ENCODE peak calls at places on chromosome 16, in four cellular contexts. B is nephron progenitor cell, E is suprapubic skin, M is GM20000. O is an unnamed sample.

GRCh38 chr16:21166561-21166961 is 8.1 kb downstream of the LDAF1 start:
- DNase-seq in E (no peak), M (no peak), B (peak), O (no peak)

GRCh38 chr16:58046936-58047335 is 21.4 kb downstream of the MMP15 start:
- DNase-seq in B (no peak), E (no peak), M (no peak), O (no peak)

GRCh38 chr16:10349851-10350250 is 36.0 kb upstream of the ATF7IP2 start:
- DNase-seq in M (no peak), E (no peak), B (no peak), O (no peak)

GRCh38 chr16:86316967-86317616 is 193.2 kb upstream of the FOXF1 start:
- DNase-seq in E (no peak), B (no peak), M (no peak), O (no peak)

GRCh38 chr16:56366945-56367344 is 58.4 kb downstream of the AMFR start:
- DNase-seq in M (no peak), E (no peak), B (no peak), O (no peak)

GRCh38 chr16:945271-946047 is 25.3 kb downstream of the LMF1 start:
- DNase-seq in E (no peak), B (no peak), M (no peak), O (no peak)

GRCh38 chr16:57559075-57559790 is 16.8 kb downstream of the ADGRG5 start:
- DNase-seq in M (no peak), B (no peak), E (no peak), O (no peak)

GRCh38 chr16:57592591-57593003 is 35.8 kb upstream of the ADGRG1 start:
- DNase-seq in M (no peak), B (no peak), E (no peak), O (no peak)

GRCh38 chr16:69286941-69287713 is 24.0 kb upstream of the VPS4A start:
- DNase-seq in B (no peak), M (peak), E (no peak), O (peak)

GRCh38 chr16:67447508-67448076 is 16.7 kb downstream of the HSD11B2 start:
- DNase-seq in M (peak), B (no peak), E (no peak), O (no peak)

GRCh38 chr16:84928679-84929420 is 82.5 kb downstream of the ZDHHC7 start:
- DNase-seq in E (peak), B (no peak), M (no peak), O (no peak)

GRCh38 chr16:28974007-28974436 is 556 bp upstream of the SPNS1 start:
- DNase-seq in E (no peak), B (peak), M (peak), O (peak)

GRCh38 chr16:56617212-56618085 is 8.1 kb upstream of the MT1E start:
- DNase-seq in E (no peak), B (peak), M (no peak), O (no peak)

GRCh38 chr16:35749253-35750141 is 2290.1 kb downstream of the TP53TG3F start:
- DNase-seq in E (no peak), M (no peak), B (no peak), O (no peak)

DNA sequence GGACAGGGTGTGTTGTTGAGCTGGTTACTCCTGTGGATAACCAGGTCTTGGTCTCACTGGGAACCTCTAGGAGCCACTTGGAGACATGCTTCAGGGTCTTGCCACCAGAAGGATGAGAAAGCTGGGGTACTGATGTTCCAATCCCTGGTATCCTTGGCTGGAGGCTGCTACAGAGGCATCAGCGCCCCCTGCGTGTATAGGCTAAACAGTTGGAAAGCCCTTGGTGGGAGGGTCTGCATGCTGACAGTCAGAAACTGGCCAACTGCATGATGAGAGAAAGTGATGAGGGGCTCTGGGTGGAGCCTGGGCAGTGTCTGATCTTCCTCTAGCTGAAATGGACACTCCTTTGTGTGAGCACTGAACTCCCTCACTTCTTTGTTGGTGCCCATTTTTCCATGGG is 536.9 kb downstream of the XYLT1 start:
- DNase-seq in E (no peak), M (no peak), B (no peak), O (no peak)
- TF ChIP-seq CTCF in E (no peak), M (no peak), B (no peak), O (no peak)

GRCh38 chr16:59878999-59879398 is 1144.9 kb upstream of the GOT2 start:
- DNase-seq in E (no peak), M (no peak), B (no peak), O (no peak)
- TF ChIP-seq CTCF in E (no peak), M (no peak), B (no peak), O (no peak)

GRCh38 chr16:19393226-19394074 is 24.2 kb upstream of the TMC5 start:
- DNase-seq in E (no peak), M (no peak), B (no peak), O (no peak)

GRCh38 chr16:19384656-19385055 is 33.0 kb upstream of the TMC5 start:
- DNase-seq in B (no peak), M (no peak), E (no peak), O (no peak)

GRCh38 chr16:19386555-19386954 is 31.1 kb upstream of the TMC5 start:
- DNase-seq in E (no peak), B (no peak), M (no peak), O (no peak)

GRCh38 chr16:19392352-19392751 is 25.3 kb upstream of the TMC5 start:
- DNase-seq in M (no peak), E (no peak), B (no peak), O (no peak)

GRCh38 chr16:19389246-19389645 is 28.4 kb upstream of the TMC5 start:
- DNase-seq in E (no peak), B (peak), M (peak), O (peak)
- TF ChIP-seq CTCF in E (no peak), B (peak), M (peak), O (no peak)

DNA sequence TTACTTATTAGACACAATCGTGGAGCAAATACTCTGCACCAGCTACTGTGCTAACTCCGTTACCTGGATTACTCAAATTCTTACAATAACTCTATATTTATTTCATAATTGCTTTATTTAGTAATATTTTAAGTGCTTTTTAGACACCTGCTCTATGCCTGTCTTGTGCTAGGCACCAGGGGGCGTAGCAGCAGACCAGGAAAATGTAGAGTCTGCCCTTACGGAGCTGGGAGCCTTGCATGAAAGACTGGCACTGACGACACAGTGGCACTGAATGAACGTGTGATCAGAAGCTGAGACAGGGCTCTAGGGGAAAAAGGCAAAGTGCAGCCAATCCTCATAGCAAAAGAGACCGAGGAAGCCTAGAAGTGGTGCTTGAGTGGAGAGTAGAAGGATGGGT is 486.5 kb downstream of the CDH13 start:
- DNase-seq in E (no peak), B (peak), M (no peak), O (no peak)
- TF ChIP-seq CTCF in E (peak), B (peak), M (no peak), O (no peak)

DNA sequence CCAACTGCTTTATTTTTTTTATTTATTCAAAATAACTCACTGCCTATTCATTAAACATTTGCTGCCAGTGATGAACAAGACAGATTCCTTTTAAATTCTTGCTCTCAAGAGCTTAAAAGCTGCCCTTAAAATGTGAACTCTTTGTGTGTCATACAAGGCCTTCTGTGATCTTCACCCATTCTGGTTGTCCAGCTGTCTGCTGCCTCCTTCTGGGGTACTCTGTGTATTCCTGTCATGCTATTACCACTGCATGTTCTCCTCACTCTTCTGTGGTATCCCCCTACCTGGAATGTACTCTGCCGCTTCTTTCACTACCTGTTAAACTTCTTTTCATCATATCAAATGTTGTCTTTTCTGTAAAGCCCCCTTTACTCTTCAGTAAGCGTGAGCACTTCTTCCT is 165.8 kb downstream of the CHD9 start:
- DNase-seq in E (no peak), B (no peak), M (no peak), O (no peak)
- TF ChIP-seq CTCF in E (no peak), B (no peak), M (no peak), O (no peak)

DNA sequence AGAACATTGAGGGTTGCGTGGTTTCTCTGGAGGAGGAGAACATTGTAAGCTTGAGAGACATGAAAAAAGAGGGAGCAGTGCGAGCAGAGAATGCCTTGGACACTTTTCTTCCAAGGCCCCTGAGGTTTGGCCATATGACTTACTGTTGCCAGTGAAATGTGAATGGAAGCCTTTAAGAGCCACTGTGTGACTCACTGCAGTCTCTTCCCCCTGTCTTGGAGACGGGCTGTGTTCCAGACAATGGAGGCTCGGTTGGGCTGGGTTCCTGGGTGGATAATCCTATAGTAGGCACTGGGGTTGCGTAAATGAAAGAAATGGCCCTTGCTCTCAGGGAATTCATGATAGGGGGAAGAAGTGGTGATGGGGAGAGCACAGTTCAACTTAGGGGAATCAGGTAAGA is 75.5 kb downstream of the SHISA9 start:
- DNase-seq in B (no peak), M (no peak), E (no peak), O (no peak)
- TF ChIP-seq CTCF in B (no peak), M (no peak), E (no peak), O (no peak)

DNA sequence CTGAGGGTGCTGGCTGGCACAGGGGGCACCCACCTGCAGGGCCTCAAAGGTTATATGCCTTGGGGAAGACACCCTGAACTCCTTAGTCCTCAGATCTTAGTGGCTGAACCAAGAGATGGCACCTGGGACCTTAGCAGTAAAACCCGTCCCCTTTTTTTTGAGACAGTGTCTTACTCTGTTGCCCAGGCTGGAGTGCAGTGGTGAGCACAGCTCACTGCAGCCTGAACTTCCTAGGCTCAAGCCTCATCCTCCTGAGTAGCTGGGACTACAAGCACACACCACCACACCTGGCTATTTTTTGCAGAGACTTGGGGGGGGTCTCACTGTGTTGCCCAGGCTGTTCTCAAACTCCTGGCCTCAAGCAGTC is 237.2 kb downstream of the MRTFB start:
- DNase-seq in E (no peak), M (no peak), B (no peak), O (no peak)
- TF ChIP-seq CTCF in E (no peak), M (no peak), B (no peak), O (no peak)